ENCODE peak calls at places on chromosomes 13 and 19, in six cellular contexts. One of them, this sample, is unnamed.

GRCh38 chr19:14048439-14049153 is 13.3 kb downstream of the PALM3 start:
- DNase-seq in foreskin fibroblast: peak
- DNase-seq in MCF 10A: peak
- DNase-seq in lower leg skin: no peak
- DNase-seq in left ventricle myocardium inferior: peak
- DNase-seq in progenitor cell of endocrine pancreas: no peak
- DNase-seq in this sample: peak

GRCh38 chr13:103351035-103351828 is 285.0 kb upstream of the SLC10A2 start:
- DNase-seq in foreskin fibroblast: peak
- DNase-seq in MCF 10A: peak
- DNase-seq in lower leg skin: no peak
- DNase-seq in left ventricle myocardium inferior: peak
- DNase-seq in progenitor cell of endocrine pancreas: no peak
- DNase-seq in this sample: no peak

GRCh38 chr13:113034451-113035208 is 65.6 kb downstream of the MCF2L start:
- DNase-seq in foreskin fibroblast: peak
- DNase-seq in MCF 10A: peak
- DNase-seq in lower leg skin: peak
- DNase-seq in left ventricle myocardium inferior: no peak
- DNase-seq in progenitor cell of endocrine pancreas: no peak
- DNase-seq in this sample: peak

GRCh38 chr13:110680852-110681251 is 25.1 kb downstream of the CARS2 start:
- DNase-seq in foreskin fibroblast: peak
- DNase-seq in MCF 10A: peak
- DNase-seq in lower leg skin: no peak
- DNase-seq in left ventricle myocardium inferior: no peak
- DNase-seq in progenitor cell of endocrine pancreas: no peak
- DNase-seq in this sample: peak

GRCh38 chr13:113951246-113951999 is 22.5 kb downstream of the C13orf46 start:
- DNase-seq in foreskin fibroblast: peak
- DNase-seq in MCF 10A: peak
- DNase-seq in lower leg skin: peak
- DNase-seq in left ventricle myocardium inferior: peak
- DNase-seq in progenitor cell of endocrine pancreas: no peak
- DNase-seq in this sample: peak

GRCh38 chr13:112102243-112102642 is 35.3 kb downstream of the SOX1 start:
- DNase-seq in foreskin fibroblast: no peak
- DNase-seq in MCF 10A: peak
- DNase-seq in lower leg skin: no peak
- DNase-seq in left ventricle myocardium inferior: no peak
- DNase-seq in progenitor cell of endocrine pancreas: no peak
- DNase-seq in this sample: no peak

GRCh38 chr19:46495789-46496099 is at the start of gene PNMA8B:
- DNase-seq in foreskin fibroblast: peak
- DNase-seq in MCF 10A: no peak
- DNase-seq in lower leg skin: no peak
- DNase-seq in left ventricle myocardium inferior: peak
- DNase-seq in progenitor cell of endocrine pancreas: peak
- DNase-seq in this sample: peak

GRCh38 chr19:41588497-41589209 is 12.7 kb downstream of the CEACAM21 start:
- DNase-seq in foreskin fibroblast: peak
- DNase-seq in MCF 10A: peak
- DNase-seq in lower leg skin: no peak
- DNase-seq in left ventricle myocardium inferior: no peak
- DNase-seq in progenitor cell of endocrine pancreas: no peak
- DNase-seq in this sample: no peak

GRCh38 chr19:38290631-38291147 is 13.4 kb upstream of the C19orf33 start:
- DNase-seq in foreskin fibroblast: peak
- DNase-seq in MCF 10A: peak
- DNase-seq in lower leg skin: peak
- DNase-seq in left ventricle myocardium inferior: no peak
- DNase-seq in progenitor cell of endocrine pancreas: no peak
- DNase-seq in this sample: no peak

GRCh38 chr19:16076154-16076957 is at the start of gene TPM4:
- DNase-seq in foreskin fibroblast: peak
- DNase-seq in MCF 10A: peak
- DNase-seq in lower leg skin: peak
- DNase-seq in left ventricle myocardium inferior: peak
- DNase-seq in progenitor cell of endocrine pancreas: peak
- DNase-seq in this sample: peak

GRCh38 chr13:27960362-27961226 is 8.5 kb downstream of the CDX2 start:
- DNase-seq in foreskin fibroblast: peak
- DNase-seq in MCF 10A: peak
- DNase-seq in lower leg skin: no peak
- DNase-seq in left ventricle myocardium inferior: peak
- DNase-seq in progenitor cell of endocrine pancreas: peak
- DNase-seq in this sample: peak

GRCh38 chr13:26254583-26255102 is 714 bp downstream of the CDK8 start:
- DNase-seq in foreskin fibroblast: peak
- DNase-seq in MCF 10A: peak
- DNase-seq in lower leg skin: peak
- DNase-seq in left ventricle myocardium inferior: peak
- DNase-seq in progenitor cell of endocrine pancreas: peak
- DNase-seq in this sample: peak

GRCh38 chr19:2841858-2842574 is 741 bp downstream of the ZNF555 start:
- DNase-seq in foreskin fibroblast: peak
- DNase-seq in MCF 10A: no peak
- DNase-seq in lower leg skin: no peak
- DNase-seq in left ventricle myocardium inferior: peak
- DNase-seq in progenitor cell of endocrine pancreas: no peak
- DNase-seq in this sample: no peak

GRCh38 chr13:104015646-104016396 is 949.6 kb upstream of the SLC10A2 start:
- DNase-seq in foreskin fibroblast: no peak
- DNase-seq in MCF 10A: no peak
- DNase-seq in lower leg skin: no peak
- DNase-seq in left ventricle myocardium inferior: no peak
- DNase-seq in progenitor cell of endocrine pancreas: no peak
- DNase-seq in this sample: no peak

GRCh38 chr19:32308436-32309077 is 36.9 kb upstream of the ZNF507 start:
- DNase-seq in foreskin fibroblast: no peak
- DNase-seq in MCF 10A: no peak
- DNase-seq in lower leg skin: no peak
- DNase-seq in left ventricle myocardium inferior: no peak
- DNase-seq in progenitor cell of endocrine pancreas: no peak
- DNase-seq in this sample: no peak

GRCh38 chr13:29520671-29521070 is 74.8 kb downstream of the SLC7A1 start:
- DNase-seq in foreskin fibroblast: peak
- DNase-seq in MCF 10A: no peak
- DNase-seq in lower leg skin: no peak
- DNase-seq in left ventricle myocardium inferior: no peak
- DNase-seq in progenitor cell of endocrine pancreas: no peak
- DNase-seq in this sample: no peak

DNA sequence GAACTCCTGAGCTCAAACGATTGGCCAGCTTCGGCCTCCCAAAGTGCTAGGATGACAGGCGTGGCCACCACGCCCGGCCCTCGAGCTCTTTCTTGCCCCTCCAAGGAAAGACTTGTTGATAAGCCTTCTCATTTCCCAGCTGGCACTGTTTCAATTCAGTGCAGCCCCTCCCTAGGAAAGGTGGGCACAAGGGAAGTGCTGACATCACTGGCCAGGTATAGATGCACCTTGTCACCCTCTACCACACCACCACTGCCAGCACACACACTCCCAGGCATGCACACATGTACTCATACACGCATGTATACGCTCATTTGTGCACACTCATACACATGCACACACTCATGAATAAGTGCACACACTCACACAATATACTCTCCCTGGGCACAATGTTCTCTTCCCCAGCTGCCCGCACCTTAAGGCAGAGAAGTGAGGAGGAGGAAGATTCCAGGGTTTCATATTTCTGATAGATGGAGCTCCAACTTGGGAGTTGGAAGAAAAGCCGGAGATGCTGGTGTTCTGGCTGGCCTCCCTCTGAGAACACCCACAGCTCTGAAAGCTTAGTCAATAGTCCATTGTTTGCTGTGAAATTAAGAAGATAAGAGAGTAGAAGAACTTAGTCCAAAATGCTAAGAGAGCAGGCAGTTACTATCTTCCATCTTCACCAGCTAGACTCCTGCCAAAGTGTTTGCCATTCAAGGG is 196.7 kb downstream of the FOXO1 start:
- DNase-seq in foreskin fibroblast: no peak
- DNase-seq in MCF 10A: no peak
- DNase-seq in lower leg skin: no peak
- DNase-seq in left ventricle myocardium inferior: no peak
- DNase-seq in progenitor cell of endocrine pancreas: no peak
- DNase-seq in this sample: no peak
- TF ChIP-seq CTCF in foreskin fibroblast: no peak
- TF ChIP-seq CTCF in MCF 10A: no peak
- TF ChIP-seq CTCF in lower leg skin: no peak
- TF ChIP-seq CTCF in left ventricle myocardium inferior: no peak
- TF ChIP-seq CTCF in progenitor cell of endocrine pancreas: no peak
- TF ChIP-seq CTCF in this sample: no peak

GRCh38 chr19:5997371-5997770 is 19.4 kb upstream of the RANBP3 start:
- DNase-seq in foreskin fibroblast: no peak
- DNase-seq in MCF 10A: no peak
- DNase-seq in lower leg skin: no peak
- DNase-seq in left ventricle myocardium inferior: no peak
- DNase-seq in progenitor cell of endocrine pancreas: no peak
- DNase-seq in this sample: no peak
- TF ChIP-seq CTCF in foreskin fibroblast: no peak
- TF ChIP-seq CTCF in MCF 10A: no peak
- TF ChIP-seq CTCF in lower leg skin: no peak
- TF ChIP-seq CTCF in left ventricle myocardium inferior: no peak
- TF ChIP-seq CTCF in progenitor cell of endocrine pancreas: peak
- TF ChIP-seq CTCF in this sample: peak

GRCh38 chr13:94080527-94080926 is 399.0 kb downstream of the DCT start:
- DNase-seq in foreskin fibroblast: no peak
- DNase-seq in MCF 10A: no peak
- DNase-seq in lower leg skin: no peak
- DNase-seq in left ventricle myocardium inferior: no peak
- DNase-seq in progenitor cell of endocrine pancreas: no peak
- DNase-seq in this sample: no peak
- TF ChIP-seq CTCF in foreskin fibroblast: no peak
- TF ChIP-seq CTCF in MCF 10A: no peak
- TF ChIP-seq CTCF in lower leg skin: no peak
- TF ChIP-seq CTCF in left ventricle myocardium inferior: no peak
- TF ChIP-seq CTCF in progenitor cell of endocrine pancreas: no peak
- TF ChIP-seq CTCF in this sample: no peak

GRCh38 chr13:70107125-70107497 is 515 bp upstream of the ATXN8OS start:
- DNase-seq in foreskin fibroblast: no peak
- DNase-seq in MCF 10A: no peak
- DNase-seq in lower leg skin: no peak
- DNase-seq in left ventricle myocardium inferior: no peak
- DNase-seq in progenitor cell of endocrine pancreas: no peak
- DNase-seq in this sample: no peak
- TF ChIP-seq CTCF in foreskin fibroblast: no peak
- TF ChIP-seq CTCF in MCF 10A: no peak
- TF ChIP-seq CTCF in lower leg skin: no peak
- TF ChIP-seq CTCF in left ventricle myocardium inferior: no peak
- TF ChIP-seq CTCF in progenitor cell of endocrine pancreas: no peak
- TF ChIP-seq CTCF in this sample: no peak

DNA sequence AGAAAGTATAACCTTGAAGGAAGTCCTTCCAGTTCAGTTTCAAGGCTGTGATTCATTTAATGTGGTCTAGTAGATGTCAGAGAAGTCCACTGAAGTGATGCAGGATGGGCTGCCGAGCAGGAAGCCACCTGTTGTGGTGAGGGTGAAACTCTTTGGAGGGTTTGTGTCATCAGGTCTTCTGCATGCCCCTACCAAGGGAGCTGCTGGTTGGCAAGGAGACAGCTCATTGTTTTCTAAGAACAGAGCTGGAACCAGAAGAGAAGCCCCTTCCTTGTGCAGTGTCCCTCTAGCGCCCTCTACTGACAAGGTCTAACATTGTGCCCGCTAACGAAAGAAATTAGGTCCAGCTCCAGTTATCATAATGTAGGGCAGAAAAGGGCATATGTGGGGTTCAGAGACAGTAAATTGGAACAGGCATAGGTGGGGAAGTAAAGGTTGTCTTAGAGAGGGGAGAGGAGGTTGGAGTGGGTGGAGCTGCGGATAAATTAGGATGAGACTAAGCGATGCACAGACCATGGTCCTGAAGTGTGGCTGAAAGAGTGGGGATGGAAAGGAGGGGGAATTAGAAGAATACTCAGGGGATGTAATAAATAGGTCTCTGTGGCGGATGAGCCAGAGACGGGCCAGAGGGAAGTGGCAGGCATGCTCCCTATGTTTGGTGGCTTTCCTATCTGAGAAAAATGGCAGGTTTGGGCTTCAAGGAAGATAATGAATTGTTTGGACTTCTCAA is 123.2 kb downstream of the OLFM4 start:
- DNase-seq in foreskin fibroblast: peak
- DNase-seq in MCF 10A: peak
- DNase-seq in lower leg skin: no peak
- DNase-seq in left ventricle myocardium inferior: no peak
- DNase-seq in progenitor cell of endocrine pancreas: peak
- DNase-seq in this sample: peak
- TF ChIP-seq CTCF in foreskin fibroblast: peak
- TF ChIP-seq CTCF in MCF 10A: peak
- TF ChIP-seq CTCF in lower leg skin: no peak
- TF ChIP-seq CTCF in left ventricle myocardium inferior: peak
- TF ChIP-seq CTCF in progenitor cell of endocrine pancreas: peak
- TF ChIP-seq CTCF in this sample: peak

DNA sequence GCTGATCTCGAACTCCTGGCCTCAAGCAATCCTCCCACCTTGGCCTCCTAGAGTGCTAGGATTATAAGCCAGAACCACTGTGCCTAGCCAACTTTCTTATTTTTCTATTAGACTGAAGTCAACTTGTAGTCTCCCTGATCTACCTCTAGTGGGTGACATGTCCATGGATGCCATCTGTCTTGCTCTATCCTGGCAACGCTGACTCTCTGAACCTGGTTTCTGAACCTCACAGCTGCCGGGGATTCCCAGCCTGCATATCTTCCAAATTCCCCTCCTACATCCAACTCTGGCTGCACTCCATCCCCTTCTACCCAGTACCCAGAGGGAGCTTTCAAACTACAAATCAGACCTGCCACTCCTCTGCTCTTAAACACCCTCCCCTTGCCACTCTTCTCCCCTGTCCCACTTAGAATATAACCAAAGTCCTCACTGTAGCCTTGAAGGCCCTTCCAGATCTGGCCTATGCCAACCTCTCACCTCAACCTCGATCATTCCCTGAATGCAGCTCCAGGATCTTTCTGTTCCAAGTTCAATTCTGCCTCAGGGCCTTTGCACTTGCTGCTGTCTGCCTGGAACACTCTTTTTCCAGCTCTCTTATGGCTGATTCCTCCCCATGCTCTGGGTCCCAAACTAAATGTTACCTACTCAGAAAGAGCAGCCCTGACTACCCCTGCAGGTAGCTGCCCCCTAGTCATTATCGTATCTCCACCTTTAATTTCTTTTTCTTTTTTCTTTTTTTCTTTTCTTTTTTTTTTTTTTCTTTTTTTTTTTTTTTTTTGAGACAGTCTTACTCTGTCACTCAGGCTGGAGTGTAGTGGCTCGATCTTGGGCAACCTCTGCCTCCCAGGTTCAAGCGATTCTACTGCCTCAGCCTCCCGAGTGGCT is 2.2 kb downstream of the CLIP3 start:
- DNase-seq in foreskin fibroblast: peak
- DNase-seq in MCF 10A: peak
- DNase-seq in lower leg skin: no peak
- DNase-seq in left ventricle myocardium inferior: no peak
- DNase-seq in progenitor cell of endocrine pancreas: no peak
- DNase-seq in this sample: no peak
- TF ChIP-seq CTCF in foreskin fibroblast: peak
- TF ChIP-seq CTCF in MCF 10A: no peak
- TF ChIP-seq CTCF in lower leg skin: no peak
- TF ChIP-seq CTCF in left ventricle myocardium inferior: no peak
- TF ChIP-seq CTCF in progenitor cell of endocrine pancreas: no peak
- TF ChIP-seq CTCF in this sample: no peak